ENCODE peak calls at places on chromosomes 7 and 10, in five cellular contexts. Y, J, I, E and P are unnamed samples.

GRCh38 chr10:128759174-128759573 is 633.0 kb upstream of the MKI67 start:
- DNase-seq in J (no peak), Y (no peak), I (no peak), E (no peak), P (no peak)

GRCh38 chr7:91373401-91373800 is 109.2 kb downstream of the FZD1 start:
- DNase-seq in Y (no peak), J (no peak), I (no peak), E (no peak), P (no peak)

GRCh38 chr10:93222211-93222754 is 148.6 kb downstream of the CYP26A1 start:
- DNase-seq in I (no peak), J (no peak), Y (no peak), E (no peak), P (no peak)

GRCh38 chr7:110442386-110442837 is 648.5 kb upstream of the LRRN3 start:
- DNase-seq in I (no peak), Y (no peak), J (peak; percentile 59), E (peak; percentile 64), P (peak; percentile 81)

GRCh38 chr10:47023237-47024045 is 112.2 kb downstream of the PTPN20 start:
- DNase-seq in J (no peak), I (no peak), Y (no peak), E (no peak), P (no peak)

GRCh38 chr10:5685764-5686240 is 1.2 kb downstream of the TASOR2 start:
- DNase-seq in I (peak; percentile 18), E (no peak), J (no peak), Y (no peak), P (no peak)

GRCh38 chr10:29712108-29712507 is 77.3 kb upstream of the SVIL start:
- DNase-seq in E (no peak), Y (no peak), J (peak; percentile 71), I (no peak), P (peak; percentile 89)

GRCh38 chr7:98348726-98349474 is 52.0 kb downstream of the BAIAP2L1 start:
- DNase-seq in E (no peak), I (no peak), J (no peak), Y (no peak), P (peak; percentile 17)

GRCh38 chr10:73644015-73644743 is 2.9 kb upstream of the MYOZ1 start:
- DNase-seq in E (peak; percentile 40), J (peak; percentile 85), Y (peak; percentile 62), I (peak; percentile 84), P (peak; percentile 89)

GRCh38 chr7:30682131-30683083 is at the start of gene CRHR2:
- DNase-seq in J (no peak), Y (no peak), I (no peak), E (no peak), P (peak; percentile 76)

GRCh38 chr10:1173091-1173490 is 116.9 kb downstream of the WDR37 start:
- DNase-seq in J (no peak), Y (no peak), I (no peak), E (no peak), P (no peak)

GRCh38 chr7:30973292-30973691 is 9.5 kb downstream of the GHRHR start:
- DNase-seq in I (no peak), J (no peak), E (no peak), Y (no peak), P (no peak)

GRCh38 chr10:133132711-133133291 is 27.2 kb upstream of the KNDC1 start:
- DNase-seq in E (no peak), Y (no peak), I (no peak), J (no peak), P (no peak)

GRCh38 chr7:2527505-2528464 is 8.2 kb downstream of the LFNG start:
- DNase-seq in E (no peak), I (peak; percentile 53), Y (peak; percentile 31), J (no peak), P (no peak)

GRCh38 chr7:2084331-2084730 is 148.4 kb downstream of the MAD1L1 start:
- DNase-seq in E (no peak), Y (no peak), J (no peak), I (no peak), P (no peak)

GRCh38 chr7:36623247-36623646 is 101.0 kb downstream of the AOAH start:
- DNase-seq in E (no peak), Y (no peak), J (peak; percentile 33), I (no peak), P (no peak)

GRCh38 chr7:70259497-70259896 is 661.2 kb downstream of the AUTS2 start:
- DNase-seq in J (no peak), E (no peak), I (peak; percentile 4), Y (peak; percentile 26), P (no peak)

GRCh38 chr7:141641876-141642275 is 60.1 kb downstream of the DENND11 start:
- DNase-seq in Y (no peak), E (no peak), I (no peak), J (no peak), P (no peak)